ENCODE peak calls at places on chromosomes 3 and 15, in five cellular contexts. G is tibial artery, C is mesenchymal stem cell, A is HFF-Myc, E is fibroblast of lung. V is an unnamed sample.
A peak's percentile ranks its signal among the peaks of the same experiment; 100 is the strongest.

GRCh38 chr15:59550520-59550919 is 61.1 kb upstream of the GCNT3 start:
- DNase-seq in G (no peak), C (no peak), A (no peak), E (no peak), V (no peak)

GRCh38 chr3:177443469-177443868 is 246.2 kb upstream of the TBL1XR1 start:
- DNase-seq in G (no peak), C (no peak), A (no peak), E (peak; percentile 48), V (no peak)

GRCh38 chr3:19644405-19644804 is 289.6 kb downstream of the EFHB start:
- DNase-seq in G (no peak), C (no peak), A (no peak), E (no peak), V (no peak)

GRCh38 chr3:147038456-147038855 is 367.9 kb downstream of the ZIC4 start:
- DNase-seq in G (no peak), C (peak; percentile 5), A (no peak), E (no peak), V (no peak)

GRCh38 chr3:55559651-55560423 is 72.7 kb upstream of the WNT5A start:
- DNase-seq in G (no peak), C (no peak), A (no peak), E (no peak), V (no peak)

GRCh38 chr3:180996415-180996932 is 6.9 kb upstream of the DNAJC19 start:
- DNase-seq in G (no peak), C (no peak), A (no peak), E (no peak), V (no peak)

GRCh38 chr3:187186801-187187421 is 10.4 kb upstream of the RTP1 start:
- DNase-seq in G (peak; percentile 71), C (peak; percentile 80), A (peak; percentile 79), E (peak; percentile 84), V (no peak)

GRCh38 chr3:163490119-163490518 is 1588.2 kb downstream of the SI start:
- DNase-seq in G (no peak), C (peak; percentile 67), A (no peak), E (peak; percentile 25), V (no peak)

GRCh38 chr3:28267984-28268849 is 26.8 kb downstream of the CMC1 start:
- DNase-seq in G (no peak), C (no peak), A (no peak), E (no peak), V (no peak)

GRCh38 chr3:177193706-177194268 is 3.5 kb downstream of the TBL1XR1 start:
- DNase-seq in G (no peak), C (no peak), A (no peak), E (no peak), V (no peak)

GRCh38 chr15:99100245-99101173 is 4.4 kb upstream of the SYNM start:
- DNase-seq in G (peak; percentile 70), C (peak; percentile 76), A (peak; percentile 29), E (peak; percentile 69), V (peak; percentile 91)
- H3K4me3 ChIP-seq in G (peak overlapping the region; percentile 54), C (peak overlapping the region; percentile 44), A (peak overlapping the region; percentile 42), E (peak overlapping the region; percentile 54), V (peak overlapping the region; percentile 51)

DNA sequence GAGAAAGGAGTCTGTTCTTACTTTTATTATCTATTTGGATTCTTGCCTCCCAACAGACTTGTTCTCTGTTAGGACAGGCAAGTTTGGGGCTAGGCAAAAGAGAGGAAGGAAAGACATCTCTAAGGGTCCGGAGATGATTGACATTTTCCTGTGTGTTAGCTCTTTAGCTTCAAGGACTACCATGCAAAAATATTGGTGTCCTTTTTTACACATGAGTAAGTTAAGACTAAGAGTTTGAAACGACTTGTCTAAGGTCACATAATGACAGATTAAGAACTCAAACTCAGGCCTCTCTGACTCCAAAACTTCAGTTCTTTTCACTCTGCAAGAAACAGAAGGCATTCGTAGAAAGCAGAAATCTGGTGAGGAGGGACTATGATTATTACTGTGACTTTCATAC is 5.9 kb downstream of the LMCD1 start:
- DNase-seq in G (no peak), C (no peak), A (no peak), E (no peak), V (no peak)
- H3K4me3 ChIP-seq in G (peak overlapping the region; percentile 60), C (no peak overlapping the region), A (no peak overlapping the region), E (no peak overlapping the region), V (no peak overlapping the region)

DNA sequence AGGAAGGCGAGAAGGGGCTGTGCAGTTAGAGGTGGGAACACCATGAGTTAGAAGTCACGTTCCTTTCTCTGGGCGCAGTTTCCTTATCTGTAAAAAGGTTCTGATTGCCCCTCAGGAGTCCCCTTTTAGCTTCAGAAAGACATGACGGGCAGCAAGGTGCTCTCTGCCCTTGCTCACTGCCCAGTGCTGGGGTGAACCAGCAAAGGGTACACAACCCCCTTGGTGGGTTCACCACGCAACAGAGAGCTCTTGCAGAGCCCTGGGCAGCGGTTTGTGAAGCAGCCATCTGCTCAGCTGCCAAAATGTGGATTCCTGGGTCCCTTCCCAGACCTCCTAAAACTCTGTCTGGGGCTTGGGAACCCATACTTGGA is 883 bp downstream of the GCHFR start:
- DNase-seq in G (no peak), C (no peak), A (no peak), E (no peak), V (no peak)
- H3K4me3 ChIP-seq in G (peak overlapping the region; percentile 69), C (no peak overlapping the region), A (peak overlapping the region; percentile 46), E (peak overlapping the region; percentile 59), V (no peak overlapping the region)

GRCh38 chr3:49826016-49826415 is 12.3 kb upstream of the UBA7 start:
- DNase-seq in G (no peak), C (no peak), A (no peak), E (no peak), V (no peak)
- H3K4me3 ChIP-seq in G (no peak overlapping the region), C (no peak overlapping the region), A (no peak overlapping the region), E (no peak overlapping the region), V (no peak overlapping the region)

DNA sequence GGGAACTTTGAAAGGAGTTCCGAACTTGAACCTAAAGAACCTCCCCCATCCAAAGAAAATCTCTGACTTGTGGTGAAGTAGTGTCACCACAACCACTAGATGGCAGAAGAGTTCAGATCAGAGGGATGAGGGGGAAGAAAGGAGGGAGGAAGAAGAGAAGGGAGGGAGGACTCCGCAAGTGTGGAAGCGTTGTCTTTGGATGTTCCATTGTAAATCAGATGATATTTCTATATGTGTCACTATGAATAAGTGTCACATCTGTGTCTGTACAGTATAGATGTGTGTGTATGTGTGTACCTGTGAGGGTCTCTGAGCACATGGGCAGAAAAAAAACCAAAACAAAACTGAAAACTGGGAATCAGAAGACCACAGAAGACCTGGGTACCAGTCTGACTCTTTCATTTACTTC is 16.9 kb downstream of the SLC24A1 start:
- DNase-seq in G (no peak), C (peak; percentile 85), A (peak; percentile 75), E (peak; percentile 86), V (no peak)
- H3K4me3 ChIP-seq in G (no peak overlapping the region), C (no peak overlapping the region), A (no peak overlapping the region), E (no peak overlapping the region), V (no peak overlapping the region)

GRCh38 chr3:196504556-196504955 is 988 bp upstream of the RNF168 start:
- DNase-seq in G (no peak), C (no peak), A (no peak), E (no peak), V (no peak)
- H3K4me3 ChIP-seq in G (no peak overlapping the region), C (no peak overlapping the region), A (no peak overlapping the region), E (no peak overlapping the region), V (no peak overlapping the region)

DNA sequence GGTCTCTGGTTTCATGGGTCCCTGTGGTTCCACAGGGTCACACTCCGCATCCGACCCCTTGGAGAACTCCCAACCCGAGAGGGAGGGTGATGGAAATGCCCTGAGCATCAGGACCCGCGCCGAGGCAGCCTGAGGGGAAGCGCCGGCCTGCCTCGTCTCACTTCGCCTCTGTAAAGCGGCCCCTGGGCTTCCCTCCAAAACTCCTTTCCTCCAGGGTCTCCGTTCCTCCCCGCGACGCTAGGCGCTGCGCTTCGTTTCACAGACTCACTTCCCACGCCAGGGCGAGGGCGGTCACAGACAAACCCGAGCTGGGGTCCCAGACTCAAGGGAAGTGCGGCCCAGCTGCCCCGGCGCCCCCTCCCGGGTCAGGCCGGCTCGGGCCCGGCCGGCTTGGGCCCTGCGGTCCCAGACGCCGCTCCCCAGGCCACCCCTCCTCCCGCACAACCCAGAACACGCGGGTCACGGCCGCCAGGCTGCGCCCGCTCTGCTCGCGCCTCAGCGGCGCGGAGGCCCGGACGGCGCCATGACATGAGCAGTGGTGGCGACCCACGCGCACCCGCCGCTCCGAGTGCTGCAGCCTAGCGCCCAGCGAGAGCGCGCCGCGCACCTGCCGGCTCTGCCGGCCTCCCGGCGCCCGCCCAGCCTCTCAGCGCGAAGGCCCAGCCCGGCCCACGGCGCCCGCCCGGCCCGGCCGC is 619 bp downstream of the NUP210 start:
- DNase-seq in G (no peak), C (no peak), A (no peak), E (no peak), V (peak; percentile 18)
- H3K4me3 ChIP-seq in G (peak overlapping the region; percentile 55), C (peak overlapping the region; percentile 45), A (no peak overlapping the region), E (peak overlapping the region; percentile 14), V (peak overlapping the region; percentile 58)

DNA sequence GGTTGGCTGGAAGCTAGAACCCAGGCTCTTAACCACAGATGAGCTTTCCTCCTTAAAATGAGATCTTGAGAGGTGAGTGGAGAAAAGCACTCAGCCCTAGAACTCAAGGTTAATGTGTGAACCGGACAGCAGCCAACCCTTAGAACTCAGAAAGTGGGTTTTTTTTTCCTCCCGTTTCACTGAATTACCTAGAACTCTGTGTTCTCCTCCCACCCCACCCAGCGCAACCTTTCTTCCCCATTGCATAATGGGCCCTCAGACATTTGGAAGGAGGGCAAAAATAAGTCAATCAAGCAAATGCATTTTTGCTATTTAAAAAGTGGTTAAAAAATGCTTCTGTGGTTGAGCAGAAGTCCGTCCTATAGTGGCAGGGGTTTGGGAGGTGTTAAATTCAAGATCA is 36.7 kb downstream of the POC1A start:
- DNase-seq in G (no peak), C (no peak), A (no peak), E (no peak), V (no peak)
- H3K4me3 ChIP-seq in G (no peak overlapping the region), C (no peak overlapping the region), A (no peak overlapping the region), E (no peak overlapping the region), V (no peak overlapping the region)

V was measured in heart left ventricle.